ENCODE peak calls at places on chromosomes 16 and 17, in four cellular contexts. One of them, this sample, is unnamed.

GRCh38 chr16:10558746-10559641 is 21.4 kb downstream of the EMP2 start:
- DNase-seq in thoracic aorta: peak; percentile 68
- DNase-seq in body of pancreas: peak; percentile 36
- DNase-seq in esophagus squamous epithelium: no peak
- DNase-seq in this sample: peak; percentile 77

GRCh38 chr17:74737299-74738050 is 419 bp downstream of the RAB37 start:
- DNase-seq in thoracic aorta: no peak
- DNase-seq in body of pancreas: no peak
- DNase-seq in esophagus squamous epithelium: no peak
- DNase-seq in this sample: no peak

GRCh38 chr16:8848939-8849391 is 19.8 kb downstream of the CARHSP1 start:
- DNase-seq in thoracic aorta: no peak
- DNase-seq in body of pancreas: no peak
- DNase-seq in esophagus squamous epithelium: no peak
- DNase-seq in this sample: no peak

GRCh38 chr16:15966420-15967222 is 17.2 kb downstream of the ABCC1 start:
- DNase-seq in thoracic aorta: no peak
- DNase-seq in body of pancreas: no peak
- DNase-seq in esophagus squamous epithelium: no peak
- DNase-seq in this sample: no peak

GRCh38 chr16:1183235-1183907 is 30.5 kb downstream of the CACNA1H start:
- DNase-seq in thoracic aorta: no peak
- DNase-seq in body of pancreas: peak; percentile 46
- DNase-seq in esophagus squamous epithelium: no peak
- DNase-seq in this sample: peak; percentile 58

GRCh38 chr17:7959503-7960253 is 27.7 kb downstream of the CNTROB start:
- DNase-seq in thoracic aorta: no peak
- DNase-seq in body of pancreas: no peak
- DNase-seq in esophagus squamous epithelium: no peak
- DNase-seq in this sample: no peak

GRCh38 chr17:10649031-10649430 is 8.1 kb downstream of the MYH3 start:
- DNase-seq in thoracic aorta: no peak
- DNase-seq in body of pancreas: no peak
- DNase-seq in esophagus squamous epithelium: no peak
- DNase-seq in this sample: no peak

GRCh38 chr16:86952769-86953168 is 364.4 kb downstream of the C16orf95 start:
- DNase-seq in thoracic aorta: no peak
- DNase-seq in body of pancreas: no peak
- DNase-seq in esophagus squamous epithelium: no peak
- DNase-seq in this sample: no peak

GRCh38 chr16:66486773-66487579 is 59.9 kb downstream of the BEAN1 start:
- DNase-seq in thoracic aorta: no peak
- DNase-seq in body of pancreas: no peak
- DNase-seq in esophagus squamous epithelium: no peak
- DNase-seq in this sample: no peak

GRCh38 chr17:39666601-39667261 is 1.5 kb upstream of the PNMT start:
- DNase-seq in thoracic aorta: peak; percentile 53
- DNase-seq in body of pancreas: no peak
- DNase-seq in esophagus squamous epithelium: no peak
- DNase-seq in this sample: peak; percentile 85

GRCh38 chr17:350706-351435 is 1.7 kb downstream of the RPH3AL start:
- DNase-seq in thoracic aorta: no peak
- DNase-seq in body of pancreas: peak; percentile 78
- DNase-seq in esophagus squamous epithelium: no peak
- DNase-seq in this sample: peak; percentile 83

GRCh38 chr16:9647981-9648701 is 534.1 kb downstream of the GRIN2A start:
- DNase-seq in thoracic aorta: no peak
- DNase-seq in body of pancreas: peak; percentile 23
- DNase-seq in esophagus squamous epithelium: no peak
- DNase-seq in this sample: no peak

GRCh38 chr17:79214940-79215604 is 140.4 kb downstream of the ENGASE start:
- DNase-seq in thoracic aorta: no peak
- DNase-seq in body of pancreas: no peak
- DNase-seq in esophagus squamous epithelium: no peak
- DNase-seq in this sample: no peak

GRCh38 chr17:15957206-15957605 is 12.3 kb downstream of the ADORA2B start:
- DNase-seq in thoracic aorta: no peak
- DNase-seq in body of pancreas: no peak
- DNase-seq in esophagus squamous epithelium: no peak
- DNase-seq in this sample: no peak

GRCh38 chr16:38941-39892 is 14.2 kb downstream of the POLR3K start:
- DNase-seq in thoracic aorta: no peak
- DNase-seq in body of pancreas: no peak
- DNase-seq in esophagus squamous epithelium: no peak
- DNase-seq in this sample: no peak

GRCh38 chr17:38469875-38470274 is 41.6 kb downstream of the ARHGAP23 start:
- DNase-seq in thoracic aorta: no peak
- DNase-seq in body of pancreas: no peak
- DNase-seq in esophagus squamous epithelium: no peak
- DNase-seq in this sample: no peak

GRCh38 chr17:8629371-8630226 is 926 bp downstream of the MYH10 start:
- DNase-seq in thoracic aorta: no peak
- DNase-seq in body of pancreas: peak; percentile 36
- DNase-seq in esophagus squamous epithelium: no peak
- DNase-seq in this sample: peak; percentile 40

GRCh38 chr16:66656547-66656946 is 40.0 kb downstream of the CMTM4 start:
- DNase-seq in thoracic aorta: no peak
- DNase-seq in body of pancreas: no peak
- DNase-seq in esophagus squamous epithelium: no peak
- DNase-seq in this sample: no peak

GRCh38 chr17:53950858-53951250 is 128.1 kb downstream of the KIF2B start:
- DNase-seq in thoracic aorta: no peak
- DNase-seq in body of pancreas: no peak
- DNase-seq in esophagus squamous epithelium: no peak
- DNase-seq in this sample: no peak

GRCh38 chr17:75487351-75488070 is 27.8 kb downstream of the CASKIN2 start:
- DNase-seq in thoracic aorta: no peak
- DNase-seq in body of pancreas: no peak
- DNase-seq in esophagus squamous epithelium: no peak
- DNase-seq in this sample: no peak

GRCh38 chr16:69563605-69564580 is 1.9 kb upstream of the NFAT5 start:
- DNase-seq in thoracic aorta: no peak
- DNase-seq in body of pancreas: no peak
- DNase-seq in esophagus squamous epithelium: no peak
- DNase-seq in this sample: no peak

GRCh38 chr17:17140590-17140980 is 65.5 kb downstream of the PLD6 start:
- DNase-seq in thoracic aorta: no peak
- DNase-seq in body of pancreas: no peak
- DNase-seq in esophagus squamous epithelium: no peak
- DNase-seq in this sample: no peak

GRCh38 chr17:44353656-44354331 is 8.7 kb downstream of the GRN start:
- DNase-seq in thoracic aorta: no peak
- DNase-seq in body of pancreas: peak; percentile 52
- DNase-seq in esophagus squamous epithelium: no peak
- DNase-seq in this sample: peak; percentile 48

GRCh38 chr17:73976676-73977521 is 226.6 kb upstream of the RPL38 start:
- DNase-seq in thoracic aorta: no peak
- DNase-seq in body of pancreas: no peak
- DNase-seq in esophagus squamous epithelium: no peak
- DNase-seq in this sample: no peak

GRCh38 chr17:76497979-76498885 is 3.0 kb downstream of the RHBDF2 start:
- DNase-seq in thoracic aorta: peak; percentile 38
- DNase-seq in body of pancreas: peak; percentile 90
- DNase-seq in esophagus squamous epithelium: no peak
- DNase-seq in this sample: peak; percentile 87

GRCh38 chr16:12486386-12486785 is 317.3 kb downstream of the CPPED1 start:
- DNase-seq in thoracic aorta: no peak
- DNase-seq in body of pancreas: no peak
- DNase-seq in esophagus squamous epithelium: no peak
- DNase-seq in this sample: no peak

DNA sequence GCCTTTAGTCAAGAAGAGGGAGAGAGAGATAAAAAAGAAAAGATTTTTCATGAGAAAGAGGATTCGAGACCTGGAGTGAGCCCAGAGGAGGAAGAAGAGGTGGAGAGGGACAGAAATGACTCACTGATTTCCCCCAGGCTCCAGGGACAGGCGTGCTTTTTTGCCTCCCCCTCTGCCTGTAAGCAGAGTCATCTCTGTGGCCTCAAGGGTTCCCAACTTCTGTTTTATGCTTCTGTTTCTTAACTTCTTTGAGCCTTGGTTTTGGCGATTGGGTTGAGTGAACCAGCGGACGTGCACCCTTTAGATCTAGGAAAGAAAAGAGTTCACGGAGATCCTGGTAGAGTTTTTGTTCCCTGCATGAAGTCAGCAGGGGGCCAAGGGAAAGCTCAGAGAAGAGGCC is 147.9 kb upstream of the NOL11 start:
- DNase-seq in thoracic aorta: no peak
- DNase-seq in body of pancreas: no peak
- DNase-seq in esophagus squamous epithelium: no peak
- DNase-seq in this sample: no peak
- H3K4me3 ChIP-seq in thoracic aorta: no peak overlapping the region
- H3K4me3 ChIP-seq in body of pancreas: no peak overlapping the region
- H3K4me3 ChIP-seq in esophagus squamous epithelium: no peak overlapping the region
- H3K4me3 ChIP-seq in this sample: no peak overlapping the region

GRCh38 chr16:21283521-21284289 is 5.6 kb upstream of the CRYM start:
- DNase-seq in thoracic aorta: no peak
- DNase-seq in body of pancreas: peak; percentile 47
- DNase-seq in esophagus squamous epithelium: no peak
- DNase-seq in this sample: peak; percentile 49
- TF ChIP-seq CTCF in thoracic aorta: peak; percentile 54
- TF ChIP-seq CTCF in body of pancreas: peak; percentile 21
- TF ChIP-seq CTCF in esophagus squamous epithelium: peak; percentile 27
- TF ChIP-seq CTCF in this sample: peak; percentile 66

GRCh38 chr17:59328534-59329095 is 2.8 kb upstream of the YPEL2 start:
- DNase-seq in thoracic aorta: no peak
- DNase-seq in body of pancreas: no peak
- DNase-seq in esophagus squamous epithelium: no peak
- DNase-seq in this sample: no peak
- H3K4me1 ChIP-seq in thoracic aorta: peaks cover 47% of the 10 kb centered on the region
- H3K4me1 ChIP-seq in body of pancreas: peaks cover 44% of the 10 kb centered on the region
- H3K4me1 ChIP-seq in esophagus squamous epithelium: peaks cover 52% of the 10 kb centered on the region
- H3K4me1 ChIP-seq in this sample: peaks cover 59% of the 10 kb centered on the region

GRCh38 chr17:29042679-29043538 is at the start of gene PIPOX:
- DNase-seq in thoracic aorta: no peak
- DNase-seq in body of pancreas: peak; percentile 43
- DNase-seq in esophagus squamous epithelium: no peak
- DNase-seq in this sample: no peak
- H3K4me3 ChIP-seq in thoracic aorta: no peak within 1 kb of the TSS
- H3K4me3 ChIP-seq in body of pancreas: no peak within 1 kb of the TSS
- H3K4me3 ChIP-seq in esophagus squamous epithelium: no peak within 1 kb of the TSS
- H3K4me3 ChIP-seq in this sample: no peak within 1 kb of the TSS

DNA sequence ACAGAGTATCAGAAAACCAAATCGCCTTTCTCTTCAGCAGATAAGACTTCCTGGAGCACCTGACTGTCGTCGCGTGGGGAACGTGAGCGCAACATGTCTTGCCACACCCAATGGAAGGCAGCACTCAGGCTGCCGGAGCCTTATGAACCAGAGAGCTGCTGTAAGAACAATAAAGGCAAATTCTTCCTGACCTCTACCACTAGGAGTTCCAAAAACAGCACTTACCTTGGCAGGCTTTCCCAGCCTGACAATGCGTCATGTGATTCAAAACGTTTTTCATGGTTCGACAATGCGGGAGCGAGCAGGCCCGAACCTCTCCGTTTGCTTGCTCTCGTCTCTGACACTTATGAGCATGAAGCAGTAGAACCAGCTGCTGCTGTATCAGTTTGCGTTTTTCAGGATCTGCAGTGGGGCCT is 75.8 kb upstream of the TRAP1 start:
- DNase-seq in thoracic aorta: peak; percentile 23
- DNase-seq in body of pancreas: no peak
- DNase-seq in esophagus squamous epithelium: no peak
- DNase-seq in this sample: peak; percentile 33
- TF ChIP-seq CTCF in thoracic aorta: peak; percentile 42
- TF ChIP-seq CTCF in body of pancreas: no peak
- TF ChIP-seq CTCF in esophagus squamous epithelium: peak; percentile 63
- TF ChIP-seq CTCF in this sample: peak; percentile 47

DNA sequence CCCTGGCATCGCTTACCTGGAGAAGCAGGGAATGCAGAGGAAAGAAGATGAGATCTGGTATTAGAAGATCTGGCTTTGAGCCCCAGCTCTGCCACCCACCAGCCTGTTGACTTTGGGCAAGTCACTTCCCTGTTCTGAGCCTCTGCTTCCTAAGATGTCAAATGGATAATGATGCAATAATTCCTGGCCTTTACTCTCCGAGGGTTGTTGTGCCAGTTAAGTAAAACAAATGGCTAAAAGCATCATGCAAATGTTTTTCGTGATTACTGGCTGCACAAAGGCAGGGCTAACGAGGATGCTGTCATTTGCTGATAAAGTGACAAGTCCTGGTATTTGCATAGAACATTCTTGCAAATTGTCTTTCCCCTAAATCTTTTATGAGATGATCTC is 1.3 kb upstream of the ZNF821 start:
- DNase-seq in thoracic aorta: no peak
- DNase-seq in body of pancreas: no peak
- DNase-seq in esophagus squamous epithelium: no peak
- DNase-seq in this sample: no peak
- H3K4me1 ChIP-seq in thoracic aorta: peaks cover 25% of the 10 kb centered on the region
- H3K4me1 ChIP-seq in body of pancreas: peaks cover 9% of the 10 kb centered on the region
- H3K4me1 ChIP-seq in esophagus squamous epithelium: peaks cover 39% of the 10 kb centered on the region
- H3K4me1 ChIP-seq in this sample: peaks cover 32% of the 10 kb centered on the region

GRCh38 chr17:57010495-57010894 is 32.6 kb downstream of the SCPEP1 start:
- DNase-seq in thoracic aorta: no peak
- DNase-seq in body of pancreas: no peak
- DNase-seq in esophagus squamous epithelium: no peak
- DNase-seq in this sample: no peak
- H3K4me3 ChIP-seq in thoracic aorta: no peak overlapping the region
- H3K4me3 ChIP-seq in body of pancreas: no peak overlapping the region
- H3K4me3 ChIP-seq in esophagus squamous epithelium: no peak overlapping the region
- H3K4me3 ChIP-seq in this sample: no peak overlapping the region

GRCh38 chr17:48593840-48594411 is 347 bp upstream of the HOXB5 start:
- DNase-seq in thoracic aorta: no peak
- DNase-seq in body of pancreas: peak; percentile 78
- DNase-seq in esophagus squamous epithelium: no peak
- DNase-seq in this sample: peak; percentile 65
- TF ChIP-seq CTCF in thoracic aorta: peak; percentile 96
- TF ChIP-seq CTCF in body of pancreas: peak; percentile 81
- TF ChIP-seq CTCF in esophagus squamous epithelium: peak; percentile 92
- TF ChIP-seq CTCF in this sample: peak; percentile 85

GRCh38 chr16:85304337-85304736 is 192.1 kb upstream of the CIBAR2 start:
- DNase-seq in thoracic aorta: no peak
- DNase-seq in body of pancreas: no peak
- DNase-seq in esophagus squamous epithelium: no peak
- DNase-seq in this sample: no peak
- H3K4me1 ChIP-seq in thoracic aorta: peaks cover 37% of the 10 kb centered on the region
- H3K4me1 ChIP-seq in body of pancreas: peaks cover 46% of the 10 kb centered on the region
- H3K4me1 ChIP-seq in esophagus squamous epithelium: peaks cover 63% of the 10 kb centered on the region
- H3K4me1 ChIP-seq in this sample: peaks cover 50% of the 10 kb centered on the region